ENCODE peak calls at places on chromosomes 5 and 9, in nine cellular contexts. U is stomach, T is sigmoid colon, E is tibial nerve, V is ovary, N is upper lobe of left lung, C is H1, Y is HCT116, K is GM12878. O is an unnamed sample.

GRCh38 chr5:120657083-120657482 is 193.0 kb downstream of the PRR16 start:
- DNase-seq in C (no peak), E (no peak), V (no peak), N (no peak), Y (no peak), K (no peak), U (no peak), T (no peak), O (no peak)

GRCh38 chr9:129225201-129225778 is 47.2 kb upstream of the IER5L start:
- DNase-seq in U (no peak), C (no peak), K (no peak), E (no peak), T (no peak), Y (no peak), V (no peak), N (no peak), O (no peak)

GRCh38 chr5:78547731-78548189 is 100.8 kb downstream of the LHFPL2 start:
- DNase-seq in K (no peak), E (peak; percentile 88), C (no peak), Y (no peak), U (no peak), N (no peak), V (peak; percentile 90), T (peak; percentile 96), O (peak; percentile 56)

GRCh38 chr5:67305913-67306710 is 109.5 kb upstream of the CD180 start:
- DNase-seq in K (peak; percentile 48), E (no peak), C (no peak), Y (no peak), T (no peak), V (no peak), U (no peak), N (no peak), O (no peak)

GRCh38 chr5:62762503-62762902 is 183.9 kb downstream of the LRRC70 start:
- DNase-seq in V (no peak), C (no peak), N (no peak), Y (no peak), K (no peak), T (no peak), U (no peak), E (no peak), O (no peak)

GRCh38 chr5:108830705-108831276 is 83.1 kb downstream of the FER start:
- DNase-seq in V (no peak), K (no peak), T (no peak), E (no peak), Y (no peak), N (no peak), C (no peak), U (no peak), O (no peak)

GRCh38 chr9:84480071-84480470 is 139.5 kb upstream of the SLC28A3 start:
- DNase-seq in U (no peak), K (no peak), E (no peak), N (peak; percentile 61), T (no peak), C (no peak), Y (no peak), V (no peak), O (no peak)

GRCh38 chr5:88602584-88602983 is 280.4 kb downstream of the MEF2C start:
- DNase-seq in C (peak; percentile 81), U (no peak), N (peak; percentile 68), V (no peak), K (no peak), Y (peak; percentile 10), T (no peak), E (no peak), O (peak; percentile 23)

GRCh38 chr5:2190549-2190948 is 307.8 kb upstream of the IRX4 start:
- DNase-seq in Y (no peak), E (no peak), C (peak; percentile 14), V (no peak), K (no peak), T (no peak), N (no peak), U (no peak), O (peak; percentile 1)

GRCh38 chr5:142740474-142740873 is 29.7 kb upstream of the ARHGAP26 start:
- DNase-seq in T (no peak), Y (no peak), N (no peak), E (no peak), K (no peak), V (no peak), C (no peak), U (no peak), O (no peak)

GRCh38 chr9:26175264-26175663 is 497.0 kb upstream of the TUSC1 start:
- DNase-seq in V (no peak), T (no peak), Y (no peak), K (no peak), E (no peak), U (no peak), C (no peak), N (no peak), O (no peak)

GRCh38 chr5:55415071-55415470 is 107.3 kb downstream of the MTREX start:
- DNase-seq in N (no peak), T (no peak), C (no peak), U (no peak), Y (no peak), K (no peak), E (no peak), V (no peak), O (no peak)

GRCh38 chr5:5572010-5572982 is 149.8 kb downstream of the ICE1 start:
- DNase-seq in T (peak; percentile 80), Y (no peak), E (peak; percentile 15), V (no peak), U (no peak), K (no peak), N (no peak), C (no peak), O (peak; percentile 74)

GRCh38 chr9:36192196-36192595 is 1.5 kb downstream of the CLTA start:
- DNase-seq in K (no peak), V (no peak), E (no peak), C (no peak), N (no peak), T (peak; percentile 18), U (no peak), Y (no peak), O (no peak)

GRCh38 chr5:81016116-81016515 is 56.0 kb downstream of the RASGRF2 start:
- DNase-seq in K (no peak), C (no peak), N (no peak), T (no peak), U (no peak), V (no peak), E (no peak), Y (no peak), O (no peak)

GRCh38 chr5:173055722-173055982 is 500 bp upstream of the CREBRF start:
- DNase-seq in N (no peak), V (no peak), U (no peak), K (no peak), C (no peak), Y (no peak), T (no peak), E (no peak), O (no peak)

GRCh38 chr9:21305213-21305612 is at the start of gene IFNA5:
- DNase-seq in V (no peak), N (no peak), C (no peak), T (no peak), U (no peak), K (no peak), Y (no peak), E (no peak), O (no peak)

GRCh38 chr5:80466669-80467485 is 21.0 kb upstream of the FAM151B start:
- DNase-seq in V (no peak), U (no peak), Y (no peak), C (no peak), E (no peak), K (no peak), T (no peak), N (no peak), O (no peak)

GRCh38 chr5:85441138-85441537 is 1056.5 kb upstream of the EDIL3 start:
- DNase-seq in V (no peak), Y (no peak), T (no peak), K (no peak), E (no peak), N (no peak), U (no peak), C (no peak), O (no peak)
- H3K27ac ChIP-seq in V (no peak overlapping the region), Y (no peak overlapping the region), T (no peak overlapping the region), K (no peak overlapping the region), E (no peak overlapping the region), N (no peak overlapping the region), U (no peak overlapping the region), C (no peak overlapping the region), O (no peak overlapping the region)

DNA sequence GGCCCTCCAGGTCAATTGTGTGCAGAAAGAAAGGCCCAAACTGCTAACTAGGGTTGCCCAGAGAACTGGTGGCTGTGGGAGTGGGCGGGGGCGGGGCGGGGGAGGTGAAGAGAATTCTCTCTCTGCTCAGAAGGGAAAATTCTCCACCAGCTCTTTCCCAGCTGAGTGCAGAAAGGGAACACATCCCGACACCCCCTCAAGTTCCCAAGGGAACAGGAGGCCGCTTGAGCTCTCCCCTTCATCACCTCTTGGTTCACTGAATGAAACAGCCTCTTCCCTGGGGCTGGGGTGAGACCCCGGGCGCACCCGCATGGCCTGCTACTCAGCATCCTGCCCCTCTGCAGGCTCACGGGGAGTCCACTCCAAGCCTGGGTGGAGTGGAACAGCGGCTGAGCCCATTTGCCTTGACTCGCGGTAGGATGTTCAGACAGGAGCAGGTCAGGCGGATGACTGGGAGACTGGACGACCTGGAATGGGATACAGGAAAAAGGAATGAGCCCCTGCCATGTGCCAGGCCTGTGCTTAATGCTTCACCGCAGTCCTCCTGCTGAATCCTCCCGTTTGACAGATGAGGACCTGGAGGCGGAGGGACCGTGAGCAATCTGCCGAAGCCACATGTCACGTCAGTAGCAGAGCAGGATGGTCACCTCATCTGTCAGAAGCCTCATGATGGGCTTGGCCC is 93.8 kb upstream of the FANCC start:
- DNase-seq in V (no peak), T (no peak), K (no peak), E (no peak), Y (no peak), C (no peak), N (peak; percentile 61), U (no peak), O (no peak)
- TF ChIP-seq POLR2A in V (no peak), T (no peak), K (no peak), E (no peak), Y (no peak), C (no peak), N (no peak), U (no peak), O (no peak)

DNA sequence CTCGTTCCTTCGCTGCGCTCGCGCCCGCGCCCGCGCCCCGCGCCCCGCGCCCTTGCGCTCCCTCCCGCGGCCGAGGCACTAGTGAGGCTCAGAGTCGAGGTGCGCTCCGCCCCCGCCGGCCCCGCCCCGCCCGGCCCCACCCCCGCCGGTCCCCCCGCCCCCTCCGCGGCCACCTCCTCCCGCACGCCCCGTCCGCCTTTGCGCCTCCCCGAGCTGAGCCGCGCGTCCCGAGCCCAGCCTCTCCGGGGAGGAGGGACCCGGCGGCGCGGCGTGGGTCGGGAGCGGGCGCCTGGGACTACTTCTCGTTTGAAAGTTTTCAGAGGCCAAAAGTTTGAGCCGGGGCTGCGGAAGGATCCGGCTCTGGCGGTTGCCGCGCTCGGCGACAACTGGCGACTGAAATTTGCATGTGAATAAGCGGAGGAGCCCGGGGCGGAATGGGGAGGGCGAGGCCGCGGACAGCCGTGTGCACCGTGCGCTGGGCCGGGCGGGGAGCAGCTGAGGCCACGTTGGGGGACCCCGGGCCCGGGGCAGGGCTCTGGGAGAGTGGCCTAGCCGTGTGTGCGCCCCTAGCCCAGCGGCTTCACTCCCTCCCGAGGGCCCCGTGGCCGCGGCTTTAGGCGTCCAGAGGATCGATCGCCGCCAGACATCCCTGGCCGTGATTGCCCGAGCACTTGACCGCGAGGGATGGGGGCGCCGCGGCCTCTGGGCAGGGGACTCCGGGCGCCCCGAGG is at the start of gene NOTCH1:
- DNase-seq in T (peak; percentile 98), K (peak; percentile 80), E (peak; percentile 69), U (peak; percentile 93), C (peak; percentile 86), Y (peak; percentile 87), V (peak; percentile 87), N (peak; percentile 98), O (peak; percentile 90)
- H3K27ac ChIP-seq in T (peak within 1 kb of the TSS; percentile 97), K (peak within 1 kb of the TSS; percentile 83), E (peak within 1 kb of the TSS; percentile 78), U (peak within 1 kb of the TSS; percentile 97), C (peak within 1 kb of the TSS; percentile 65), Y (peak within 1 kb of the TSS; percentile 100), V (peak within 1 kb of the TSS; percentile 85), N (peak within 1 kb of the TSS; percentile 94), O (peak within 1 kb of the TSS; percentile 93)

GRCh38 chr9:108103294-108103693 is 613.7 kb upstream of the KLF4 start:
- DNase-seq in C (no peak), V (no peak), U (no peak), K (no peak), E (no peak), N (no peak), T (no peak), Y (no peak), O (no peak)
- TF ChIP-seq POLR2A in C (no peak), V (no peak), U (no peak), K (no peak), E (no peak), N (no peak), T (no peak), Y (no peak), O (no peak)

O was measured in adrenal gland.